ENCODE peak calls at places on chromosome 16, in seven cellular contexts. N is COR-L47, A is NCI-H1092 treated with DMSO at 0.1 percent for 48 hours, K is M059J, J is GF-D8, R is choroid plexus epithelial cell, S is NCI-H1436 treated with DMSO at 0.1 percent for 48 hours. U is an unnamed sample.

GRCh38 chr16:8678068-8678927 is 3.9 kb downstream of the ABAT start:
- DNase-seq in J (no peak), R (peak), N (no peak), S (no peak), A (no peak), K (peak), U (no peak)

GRCh38 chr16:89504061-89504460 is 4.1 kb upstream of the SPG7 start:
- DNase-seq in N (no peak), K (no peak), J (no peak), R (no peak), A (no peak), S (no peak), U (no peak)

GRCh38 chr16:15038689-15039088 is 17.2 kb downstream of the NTAN1 start:
- DNase-seq in J (no peak), N (no peak), S (no peak), K (no peak), R (no peak), A (no peak), U (no peak)

GRCh38 chr16:17784073-17784472 is 313.3 kb upstream of the XYLT1 start:
- DNase-seq in A (no peak), J (no peak), S (no peak), K (peak), R (peak), N (no peak), U (no peak)

GRCh38 chr16:1122031-1122765 is 26.2 kb upstream of the C1QTNF8 start:
- DNase-seq in N (no peak), S (no peak), A (no peak), J (no peak), R (no peak), K (peak), U (no peak)

GRCh38 chr16:383326-384020 is 1.7 kb upstream of the PGAP6 start:
- DNase-seq in N (no peak), K (no peak), R (no peak), A (no peak), J (no peak), S (no peak), U (no peak)

GRCh38 chr16:67235816-67236547 is 9.1 kb downstream of the TMEM208 start:
- DNase-seq in K (no peak), S (no peak), A (no peak), N (no peak), J (no peak), R (no peak), U (peak)

GRCh38 chr16:69940676-69941075 is 10.5 kb upstream of the CLEC18A start:
- DNase-seq in K (no peak), A (no peak), N (no peak), J (no peak), R (no peak), S (no peak), U (no peak)

GRCh38 chr16:79437764-79438728 is 162.5 kb downstream of the MAF start:
- DNase-seq in S (no peak), J (no peak), N (no peak), K (peak), R (peak), A (no peak), U (peak)

GRCh38 chr16:50473375-50473945 is 74.7 kb upstream of the NKD1 start:
- DNase-seq in R (peak), J (no peak), S (no peak), A (no peak), N (no peak), K (peak), U (no peak)

GRCh38 chr16:54954220-54954619 is 23.6 kb downstream of the IRX5 start:
- DNase-seq in A (no peak), J (no peak), K (no peak), S (no peak), N (no peak), R (no peak), U (no peak)

GRCh38 chr16:2388875-2389433 is 40.3 kb upstream of the CCNF start:
- DNase-seq in R (peak), J (no peak), A (peak), K (peak), N (no peak), S (no peak), U (no peak)

GRCh38 chr16:11255737-11256656 is at the start of gene SOCS1:
- DNase-seq in A (peak), J (peak), S (peak), K (peak), N (peak), R (peak), U (peak)

GRCh38 chr16:1743376-1744337 is 27.7 kb downstream of the NME3 start:
- DNase-seq in K (no peak), R (no peak), A (no peak), S (no peak), N (no peak), J (no peak), U (no peak)

GRCh38 chr16:13672196-13672595 is 247.8 kb upstream of the ERCC4 start:
- DNase-seq in S (no peak), A (no peak), R (no peak), K (no peak), J (no peak), N (no peak), U (no peak)

GRCh38 chr16:19858006-19858653 is 26.5 kb downstream of the GPRC5B start:
- DNase-seq in R (peak), J (no peak), S (no peak), A (peak), K (no peak), N (no peak), U (peak)

GRCh38 chr16:89971495-89972243 is 23.1 kb downstream of the DEF8 start:
- DNase-seq in R (no peak), J (no peak), N (no peak), K (no peak), S (no peak), A (no peak), U (no peak)

GRCh38 chr16:13032911-13033310 is 131.5 kb downstream of the SHISA9 start:
- DNase-seq in S (no peak), J (no peak), A (no peak), N (no peak), K (no peak), R (no peak), U (no peak)

GRCh38 chr16:50455288-50455845 is 86.6 kb upstream of the BRD7 start:
- DNase-seq in N (no peak), K (peak), A (no peak), S (no peak), J (no peak), R (no peak), U (no peak)

GRCh38 chr16:88941933-88942909 is 34.8 kb downstream of the CBFA2T3 start:
- DNase-seq in R (peak), S (no peak), A (peak), J (no peak), N (peak), K (no peak), U (no peak)

GRCh38 chr16:3713587-3714242 is 3.6 kb downstream of the TRAP1 start:
- DNase-seq in N (no peak), R (no peak), J (no peak), A (no peak), K (no peak), S (no peak), U (no peak)

GRCh38 chr16:47524007-47524405 is 62.9 kb downstream of the PHKB start:
- DNase-seq in A (no peak), N (no peak), K (no peak), J (no peak), S (no peak), R (no peak), U (no peak)

GRCh38 chr16:2882460-2883026 is 472 bp upstream of the FLYWCH2 start:
- DNase-seq in N (peak), J (peak), R (peak), A (peak), S (peak), K (peak), U (peak)

GRCh38 chr16:70250748-70251650 is 741 bp downstream of the EXOSC6 start:
- DNase-seq in K (peak), R (peak), A (peak), S (no peak), N (peak), J (no peak), U (no peak)

GRCh38 chr16:58717994-58718393 is 16.1 kb downstream of the GOT2 start:
- DNase-seq in A (no peak), S (no peak), N (no peak), J (no peak), R (no peak), K (no peak), U (no peak)

GRCh38 chr16:4096509-4096908 is 19.7 kb downstream of the ADCY9 start:
- DNase-seq in J (no peak), N (no peak), K (no peak), S (no peak), R (no peak), A (no peak), U (no peak)

GRCh38 chr16:73713817-73714495 is 582.7 kb upstream of the PSMD7 start:
- DNase-seq in J (no peak), N (no peak), R (peak), S (no peak), A (no peak), K (peak), U (peak)

GRCh38 chr16:2025251-2025650 is 1.5 kb upstream of the NHERF2 start:
- DNase-seq in K (no peak), A (no peak), N (no peak), R (no peak), J (no peak), S (no peak), U (no peak)

GRCh38 chr16:85497622-85498314 is 115.4 kb upstream of the GSE1 start:
- DNase-seq in N (no peak), J (no peak), R (no peak), S (no peak), K (no peak), A (no peak), U (no peak)

GRCh38 chr16:56892705-56893104 is 27.7 kb downstream of the SLC12A3 start:
- DNase-seq in A (no peak), R (no peak), S (no peak), N (no peak), J (no peak), K (no peak), U (no peak)

GRCh38 chr16:89117975-89118289 is 24.3 kb downstream of the ACSF3 start:
- DNase-seq in A (no peak), S (no peak), K (no peak), J (no peak), N (no peak), R (no peak), U (no peak)

GRCh38 chr16:89268585-89268984 is 51.1 kb downstream of the ZNF778 start:
- DNase-seq in A (no peak), K (no peak), J (no peak), S (no peak), N (no peak), R (no peak), U (no peak)

U was measured in head of caudate nucleus.